ENCODE peak calls at places on chromosomes 6 and 20, in four cellular contexts. G is lower leg skin; S is CD8-positive, alpha-beta T cell; W is psoas muscle. E is an unnamed sample.

GRCh38 chr6:31510007-31510406 is 12.1 kb downstream of the MICB start:
- DNase-seq in G (no peak), S (no peak), W (no peak), E (no peak)

GRCh38 chr6:119079288-119079809 is 885 bp upstream of the FAM184A start:
- DNase-seq in G (no peak), S (no peak), W (no peak), E (peak)

GRCh38 chr6:165880721-165881120 is 217.7 kb upstream of the PDE10A start:
- DNase-seq in G (no peak), S (no peak), W (no peak), E (no peak)

GRCh38 chr6:55943329-55943728 is 67.9 kb upstream of the BMP5 start:
- DNase-seq in G (no peak), S (no peak), W (no peak), E (peak)

GRCh38 chr20:63536997-63537524 is at the start of gene PTK6:
- DNase-seq in G (peak), S (no peak), W (peak), E (no peak)

GRCh38 chr20:41462372-41463161 is 95.9 kb upstream of the EMILIN3 start:
- DNase-seq in G (no peak), S (no peak), W (no peak), E (no peak)

GRCh38 chr6:13038315-13039261 is 289.7 kb downstream of the TBC1D7 start:
- DNase-seq in G (no peak), S (no peak), W (no peak), E (peak)

GRCh38 chr6:27157461-27158315 is 89.8 kb upstream of the PRSS16 start:
- DNase-seq in G (peak), S (peak), W (peak), E (peak)

GRCh38 chr6:50720623-50721022 is 7.3 kb downstream of the TFAP2D start:
- DNase-seq in G (no peak), S (no peak), W (no peak), E (peak)

GRCh38 chr20:26208296-26209091 is 511.8 kb upstream of the ZNF337 start:
- DNase-seq in G (peak), S (peak), W (peak), E (peak)

GRCh38 chr20:3753098-3753497 is 14.5 kb downstream of the ADISSP start:
- DNase-seq in G (no peak), S (peak), W (no peak), E (peak)

GRCh38 chr6:84453499-84453898 is 226.1 kb upstream of the CEP162 start:
- DNase-seq in G (no peak), S (no peak), W (no peak), E (no peak)

GRCh38 chr6:70375166-70375565 is 38.1 kb upstream of the FAM135A start:
- DNase-seq in G (no peak), S (no peak), W (no peak), E (peak)

GRCh38 chr20:42714298-42715141 is 475.2 kb downstream of the PTPRT start:
- DNase-seq in G (no peak), S (no peak), W (no peak), E (peak)

GRCh38 chr6:43171284-43172126 is 436 bp downstream of the SRF start:
- DNase-seq in G (peak), S (no peak), W (peak), E (peak)

GRCh38 chr20:51500311-51500710 is 42.2 kb downstream of the NFATC2 start:
- DNase-seq in G (peak), S (peak), W (no peak), E (no peak)

GRCh38 chr6:10309826-10310405 is 105.0 kb downstream of the TFAP2A start:
- DNase-seq in G (no peak), S (no peak), W (no peak), E (no peak)

GRCh38 chr6:52361347-52361944 is 505 bp upstream of the PAQR8 start:
- DNase-seq in G (no peak), S (peak), W (peak), E (peak)

GRCh38 chr6:53361549-53362031 is 12.8 kb upstream of the ELOVL5 start:
- DNase-seq in G (no peak), S (peak), W (no peak), E (no peak)

GRCh38 chr6:38495511-38495910 is 144.2 kb downstream of the BTBD9 start:
- DNase-seq in G (no peak), S (no peak), W (no peak), E (no peak)

GRCh38 chr6:118410001-118410400 is 138.1 kb upstream of the PLN start:
- DNase-seq in G (no peak), S (no peak), W (no peak), E (peak)

GRCh38 chr20:61483336-61484067 is 231.4 kb downstream of the CDH4 start:
- DNase-seq in G (peak), S (no peak), W (no peak), E (no peak)

GRCh38 chr6:26196846-26197683 is 109.8 kb downstream of the HFE start:
- DNase-seq in G (peak), S (peak), W (peak), E (peak)

GRCh38 chr6:157272866-157273755 is 50.2 kb downstream of the TMEM242 start:
- DNase-seq in G (peak), S (peak), W (no peak), E (no peak)

GRCh38 chr6:27495386-27496135 is 22.7 kb upstream of the ZNF184 start:
- DNase-seq in G (peak), S (peak), W (peak), E (peak)

GRCh38 chr20:45311589-45312211 is 3.6 kb upstream of the MATN4 start:
- DNase-seq in G (peak), S (peak), W (peak), E (peak)

GRCh38 chr20:33796263-33796906 is 14.8 kb upstream of the CHMP4B start:
- DNase-seq in G (no peak), S (no peak), W (no peak), E (no peak)

GRCh38 chr20:61256819-61257218 is 4.8 kb downstream of the CDH4 start:
- DNase-seq in G (no peak), S (no peak), W (no peak), E (no peak)

GRCh38 chr6:137046871-137047412 is 2.2 kb upstream of the IL20RA start:
- DNase-seq in G (no peak), S (no peak), W (no peak), E (no peak)

GRCh38 chr20:59385461-59385860 is 85.0 kb downstream of the EDN3 start:
- DNase-seq in G (no peak), S (peak), W (no peak), E (no peak)

GRCh38 chr6:43635387-43636311 is at the start of gene MAD2L1BP:
- DNase-seq in G (peak), S (peak), W (peak), E (peak)

GRCh38 chr20:56991516-56991915 is 274.9 kb downstream of the BMP7 start:
- DNase-seq in G (no peak), S (no peak), W (no peak), E (no peak)

DNA sequence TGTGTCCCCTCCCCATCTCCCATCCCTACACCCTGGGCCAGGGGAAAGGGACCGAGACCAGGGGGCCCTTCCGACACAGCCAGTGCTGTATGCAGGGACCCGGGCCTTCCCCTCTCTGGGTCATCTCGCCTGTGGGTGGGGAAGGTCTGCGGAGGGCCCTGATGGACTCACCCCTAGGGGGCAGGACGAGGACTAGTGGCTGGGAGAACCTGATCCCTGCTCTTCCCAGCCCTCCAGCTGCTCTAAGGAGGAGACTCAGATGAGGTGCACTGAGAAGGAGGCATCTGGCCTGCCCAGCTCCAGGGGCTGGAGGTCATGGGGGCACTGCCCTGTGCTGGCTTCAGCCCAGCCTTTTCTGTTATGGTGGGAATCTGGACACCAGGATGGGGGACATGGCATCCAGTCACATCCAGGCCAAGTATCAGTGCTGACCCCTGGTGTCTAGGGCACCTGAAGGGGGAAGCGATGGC is 735 bp downstream of the MYL9 start:
- DNase-seq in G (no peak), S (no peak), W (peak), E (peak)
- TF ChIP-seq CTCF in G (no peak), S (no peak), W (peak), E (peak)

DNA sequence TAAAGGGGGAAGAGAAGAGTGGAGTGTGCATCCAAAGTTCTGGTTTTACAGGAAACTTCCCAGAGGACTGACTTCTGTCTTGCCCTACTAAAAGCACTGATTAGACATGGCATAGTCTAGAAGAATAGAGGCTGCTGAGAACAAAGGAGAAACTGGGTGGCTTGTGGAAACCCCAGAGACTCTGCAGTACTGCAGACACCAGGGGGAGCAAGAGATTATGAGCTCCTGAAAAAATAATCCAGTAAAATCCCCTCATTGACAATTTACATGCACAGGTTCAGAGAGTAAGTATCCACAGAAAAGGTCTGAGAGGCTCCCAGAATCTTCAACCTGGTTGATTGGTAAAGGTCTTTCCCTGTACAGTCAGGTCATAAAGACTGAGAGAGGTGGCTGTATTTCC is 48.7 kb upstream of the CLVS2 start:
- DNase-seq in G (no peak), S (no peak), W (no peak), E (peak)
- TF ChIP-seq CTCF in G (no peak), S (no peak), W (peak), E (peak)

GRCh38 chr20:37968726-37969401 is 64.4 kb downstream of the TTI1 start:
- DNase-seq in G (peak), S (no peak), W (no peak), E (no peak)

GRCh38 chr20:37972256-37973058 is 60.8 kb downstream of the TTI1 start:
- DNase-seq in G (peak), S (no peak), W (no peak), E (no peak)

GRCh38 chr20:37971561-37972127 is 61.6 kb downstream of the TTI1 start:
- DNase-seq in G (peak), S (no peak), W (no peak), E (no peak)

GRCh38 chr20:37970856-37971245 is 62.4 kb downstream of the TTI1 start:
- DNase-seq in G (peak), S (no peak), W (no peak), E (no peak)

DNA sequence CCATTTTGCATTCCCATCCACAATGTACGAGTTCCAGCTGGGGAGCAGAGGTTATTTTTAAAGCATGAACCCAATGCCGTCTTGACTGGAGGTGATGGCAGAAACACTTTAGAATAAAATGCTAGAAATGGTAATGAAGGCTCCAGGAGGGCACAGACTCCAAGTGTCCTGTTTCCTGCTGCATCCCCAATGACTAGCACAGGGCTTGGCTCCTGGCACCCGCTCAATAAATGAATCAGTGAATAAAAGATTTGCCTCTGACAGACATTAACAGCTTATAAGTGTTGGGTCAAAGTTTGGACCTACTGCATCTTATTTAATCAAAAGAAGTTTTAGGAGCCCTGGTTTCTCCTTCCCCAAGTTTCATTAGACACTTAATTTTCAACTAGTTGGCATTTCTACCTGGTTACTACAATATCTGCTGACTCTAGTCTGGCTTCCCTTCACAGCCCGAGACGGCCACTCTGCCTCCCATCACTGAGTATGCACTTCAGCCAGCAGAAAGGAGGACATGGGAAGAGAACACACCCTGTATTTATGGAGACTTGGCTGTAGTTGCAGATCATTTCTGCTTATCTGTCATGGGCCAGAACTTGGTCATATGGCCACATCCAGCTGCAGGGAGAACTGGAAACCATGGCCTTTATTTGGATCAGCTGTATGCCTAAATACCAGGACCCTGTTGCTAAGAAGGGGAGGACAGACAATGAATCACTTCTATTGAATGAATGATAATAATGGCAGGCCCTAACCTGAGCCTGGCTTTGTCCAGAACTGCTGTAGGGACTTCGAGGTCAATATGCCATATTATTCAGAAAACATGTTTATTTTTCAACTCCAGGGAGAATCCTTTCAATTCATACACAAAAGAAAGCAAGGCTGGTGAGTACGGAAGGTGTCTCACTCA is 63.1 kb downstream of the TTI1 start:
- DNase-seq in G (peak), S (no peak), W (no peak), E (no peak)
- TF ChIP-seq CTCF in G (no peak), S (no peak), W (no peak), E (no peak)

GRCh38 chr6:135088818-135089809 is 34.5 kb upstream of the HBS1L start:
- DNase-seq in G (no peak), S (no peak), W (no peak), E (peak)
- TF ChIP-seq CTCF in G (no peak), S (peak), W (peak), E (peak)

DNA sequence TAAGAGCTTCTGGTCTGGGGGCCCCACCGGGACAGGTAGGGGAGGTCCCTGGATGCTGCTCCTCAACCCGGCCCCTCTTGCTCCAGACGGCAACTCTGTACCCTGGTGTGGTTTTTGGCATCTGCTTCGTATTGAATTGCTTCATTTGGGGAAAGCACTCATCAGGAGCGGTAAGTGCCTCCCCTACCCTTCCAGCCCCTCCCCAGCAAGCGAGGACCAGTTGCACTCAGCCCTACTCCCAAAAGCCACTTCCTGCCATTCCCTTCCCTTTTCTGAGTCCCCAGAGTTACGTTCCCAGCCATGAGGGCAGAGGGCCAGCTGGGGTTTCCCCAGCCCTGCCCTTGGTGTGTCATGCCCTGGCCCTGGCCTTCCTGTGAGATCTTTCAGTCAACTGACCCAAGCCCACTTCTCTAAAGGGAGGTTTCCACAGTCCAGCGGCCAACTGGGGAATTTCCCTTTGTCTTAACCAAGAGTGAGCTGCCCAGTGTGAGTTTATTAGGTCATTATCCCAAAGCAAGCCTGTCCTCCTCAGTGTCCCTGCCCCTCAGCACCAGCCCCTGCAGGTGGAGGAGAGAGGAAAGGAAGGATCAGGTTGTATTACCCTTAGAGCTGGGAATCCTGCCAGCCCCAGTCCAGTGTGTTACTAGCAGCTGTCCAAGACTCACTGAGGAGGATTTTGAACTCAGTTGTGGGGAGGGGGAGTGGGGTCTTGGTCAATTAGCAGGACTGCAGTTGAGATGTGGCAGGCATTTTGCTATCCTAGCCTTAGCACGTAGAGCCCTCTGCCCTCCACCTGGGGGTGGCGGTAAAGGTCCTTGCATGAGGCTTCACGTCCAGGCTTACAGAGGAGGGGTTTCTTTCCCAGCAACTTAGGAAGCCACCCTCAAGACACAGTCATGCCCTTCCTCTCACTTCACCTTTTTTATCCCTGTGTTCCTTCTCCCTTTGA is 45.8 kb downstream of the TM9SF4 start:
- DNase-seq in G (peak), S (peak), W (peak), E (peak)
- TF ChIP-seq CTCF in G (no peak), S (no peak), W (peak), E (peak)

GRCh38 chr20:53291548-53291947 is 302.1 kb downstream of the ZNF217 start:
- DNase-seq in G (no peak), S (no peak), W (no peak), E (no peak)
- TF ChIP-seq CTCF in G (no peak), S (no peak), W (no peak), E (peak)

GRCh38 chr6:3260296-3260695 is 1.5 kb downstream of the PSMG4 start:
- DNase-seq in G (no peak), S (no peak), W (no peak), E (no peak)

GRCh38 chr6:3260772-3261517 is 2.2 kb downstream of the PSMG4 start:
- DNase-seq in G (no peak), S (no peak), W (no peak), E (no peak)

GRCh38 chr6:3259491-3259958 is 778 bp downstream of the PSMG4 start:
- DNase-seq in G (no peak), S (peak), W (no peak), E (peak)

GRCh38 chr6:3258201-3258600 is 546 bp upstream of the PSMG4 start:
- DNase-seq in G (no peak), S (no peak), W (no peak), E (no peak)

DNA sequence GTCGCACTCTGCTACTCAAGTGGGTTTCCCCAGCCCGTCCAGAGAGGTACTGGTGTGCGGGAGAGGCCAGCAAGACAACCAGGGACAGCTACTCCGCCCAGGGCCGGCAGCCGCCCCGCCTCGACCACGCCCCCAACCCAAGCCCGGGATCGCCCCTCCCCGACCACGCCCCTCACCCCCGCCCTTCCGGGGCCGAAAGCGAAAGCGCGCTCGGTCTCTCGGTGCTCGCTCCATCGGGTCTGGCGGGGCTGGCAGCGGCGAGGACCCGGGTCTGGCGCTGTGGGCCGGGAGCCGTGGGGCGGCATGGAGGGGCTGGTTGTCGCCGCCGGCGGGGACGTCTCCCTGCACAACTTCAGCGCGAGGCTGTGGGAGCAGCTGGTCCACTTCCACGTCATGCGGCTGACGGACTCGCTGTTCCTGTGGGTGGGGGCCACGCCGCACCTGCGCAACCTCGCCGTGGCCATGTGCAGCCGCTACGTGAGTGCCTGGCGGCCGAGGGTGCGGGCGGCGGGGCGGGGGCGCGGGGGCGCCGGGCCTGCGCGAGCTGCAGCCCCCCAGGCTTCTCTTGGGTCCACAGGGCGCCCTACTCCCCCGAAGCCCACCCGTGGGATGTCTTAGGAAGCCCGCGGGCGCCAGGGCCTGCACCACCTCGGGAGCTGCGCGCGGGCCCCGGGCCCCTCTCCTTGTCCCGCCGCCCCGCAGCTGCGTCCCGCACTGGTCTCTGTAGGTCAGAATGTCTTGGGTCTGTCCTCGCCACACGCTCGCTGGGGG is at the start of gene PSMG4:
- DNase-seq in G (peak), S (peak), W (peak), E (peak)
- TF ChIP-seq CTCF in G (no peak), S (no peak), W (no peak), E (no peak)

E was measured in choroid plexus epithelial cell.